ENCODE peak calls at places on chromosomes 12 and 14, in five cellular contexts. M, L, E, Z and V are unnamed samples.

GRCh38 chr12:95829395-95829794 is 29.4 kb upstream of the SNRPF start:
- DNase-seq in Z (peak; percentile 4), M (no peak), E (no peak), L (no peak), V (no peak)

GRCh38 chr12:49794021-49794420 is 34.2 kb downstream of the NCKAP5L start:
- DNase-seq in M (no peak), L (no peak), Z (no peak), E (no peak), V (no peak)

GRCh38 chr12:121093487-121093891 is 39.2 kb upstream of the P2RX7 start:
- DNase-seq in Z (no peak), M (no peak), L (no peak), E (no peak), V (no peak)

GRCh38 chr12:49331360-49332222 is 5.4 kb downstream of the C1QL4 start:
- DNase-seq in L (no peak), E (no peak), M (no peak), Z (peak; percentile 85), V (no peak)

GRCh38 chr14:29528889-29529288 is 398.8 kb downstream of the PRKD1 start:
- DNase-seq in L (no peak), E (peak; percentile 10), M (no peak), Z (peak; percentile 4), V (no peak)

GRCh38 chr12:101459642-101460346 is 15.3 kb upstream of the SPIC start:
- DNase-seq in E (no peak), M (no peak), Z (no peak), L (peak; percentile 12), V (no peak)

GRCh38 chr14:65776193-65776592 is 363.7 kb downstream of the FUT8 start:
- DNase-seq in E (no peak), Z (no peak), M (no peak), L (no peak), V (no peak)

GRCh38 chr14:29821665-29822429 is 105.8 kb downstream of the PRKD1 start:
- DNase-seq in E (no peak), L (no peak), M (no peak), Z (no peak), V (no peak)

GRCh38 chr12:109715310-109716091 is 1.9 kb downstream of the FAM222A start:
- DNase-seq in E (peak; percentile 28), M (no peak), Z (no peak), L (no peak), V (no peak)

GRCh38 chr12:130142736-130143135 is 19.5 kb upstream of the FZD10 start:
- DNase-seq in L (no peak), E (no peak), M (no peak), Z (no peak), V (no peak)

GRCh38 chr12:131084341-131085011 is 130.8 kb downstream of the ADGRD1 start:
- DNase-seq in L (no peak), E (no peak), Z (no peak), M (no peak), V (no peak)

GRCh38 chr14:91095178-91095577 is 18.7 kb upstream of the DGLUCY start:
- DNase-seq in M (no peak), Z (no peak), E (no peak), L (no peak), V (no peak)

GRCh38 chr14:76352639-76353281 is 23.2 kb upstream of the ESRRB start:
- DNase-seq in E (peak; percentile 45), L (no peak), M (peak; percentile 22), Z (peak; percentile 51), V (peak; percentile 48)

GRCh38 chr14:55116246-55117030 is 12.6 kb upstream of the LGALS3 start:
- DNase-seq in L (peak; percentile 70), E (no peak), M (no peak), Z (no peak), V (no peak)

GRCh38 chr14:99179946-99180345 is 92.1 kb downstream of the BCL11B start:
- DNase-seq in E (no peak), L (no peak), Z (no peak), M (no peak), V (no peak)

GRCh38 chr14:72631401-72631800 is 262.5 kb downstream of the DPF3 start:
- DNase-seq in M (no peak), Z (no peak), E (no peak), L (no peak), V (no peak)

GRCh38 chr12:98591209-98591608 is 2.3 kb upstream of the SLC25A3 start:
- DNase-seq in M (no peak), L (peak; percentile 18), Z (peak; percentile 50), E (no peak), V (no peak)

GRCh38 chr12:94171595-94171930 is 23.2 kb downstream of the PLXNC1 start:
- DNase-seq in L (no peak), M (no peak), E (no peak), Z (peak; percentile 46), V (no peak)

GRCh38 chr12:123131879-123132402 is 18.9 kb downstream of the PITPNM2 start:
- DNase-seq in Z (no peak), E (peak; percentile 95), M (no peak), L (no peak), V (no peak)

GRCh38 chr14:70921669-70922068 is 14.4 kb downstream of the PCNX1 start:
- DNase-seq in Z (no peak), M (no peak), L (no peak), E (no peak), V (no peak)

GRCh38 chr14:92224348-92224954 is 98.5 kb upstream of the SLC24A4 start:
- DNase-seq in L (no peak), M (no peak), Z (no peak), E (no peak), V (no peak)

GRCh38 chr12:27336254-27336653 is 3.6 kb downstream of the BMAL2 start:
- DNase-seq in Z (no peak), E (no peak), M (no peak), L (no peak), V (no peak)

GRCh38 chr12:53241623-53242412 is 9.8 kb upstream of the RARG start:
- DNase-seq in L (no peak), M (no peak), E (no peak), Z (no peak), V (no peak)

GRCh38 chr12:12976366-12976765 is 23.7 kb downstream of the HEBP1 start:
- DNase-seq in M (no peak), E (no peak), Z (peak; percentile 92), L (no peak), V (no peak)

GRCh38 chr14:103908580-103908979 is 19.7 kb upstream of the TDRD9 start:
- DNase-seq in M (peak; percentile 24), L (no peak), E (no peak), Z (no peak), V (no peak)

GRCh38 chr14:73655851-73656250 is 11.1 kb downstream of the DNAL1 start:
- DNase-seq in E (no peak), M (no peak), Z (no peak), L (no peak), V (no peak)

GRCh38 chr14:35766700-35767082 is 42.4 kb downstream of the RALGAPA1 start:
- DNase-seq in Z (no peak), E (no peak), M (no peak), L (no peak), V (no peak)

GRCh38 chr12:46209914-46210834 is 58.7 kb downstream of the SLC38A1 start:
- DNase-seq in M (peak; percentile 33), E (peak; percentile 81), Z (peak; percentile 72), L (no peak), V (no peak)